ENCODE peak calls at places on chromosomes 16 and 17, in ten cellular contexts. T, R, S, Q, U, Z, H, O, M and L are unnamed samples.

GRCh38 chr16:14139872-14140271 is 68.8 kb downstream of the MRTFB start:
- DNase-seq in U (no peak), S (no peak), Z (no peak), R (no peak), Q (no peak), H (no peak), O (no peak), T (no peak), M (no peak), L (no peak)

GRCh38 chr17:17561408-17562144 is 29.9 kb downstream of the PEMT start:
- DNase-seq in U (no peak), O (no peak), T (no peak), S (no peak), R (no peak), H (peak), M (peak), Q (peak), Z (no peak), L (no peak)

GRCh38 chr16:51359141-51359960 is 208.3 kb upstream of the SALL1 start:
- DNase-seq in Q (no peak), S (no peak), M (no peak), O (no peak), R (peak), T (no peak), U (no peak), H (peak), Z (peak), L (no peak)

GRCh38 chr17:13776027-13776551 is 174.4 kb upstream of the HS3ST3A1 start:
- DNase-seq in T (peak), R (peak), H (no peak), Z (no peak), Q (no peak), O (no peak), U (no peak), M (no peak), S (no peak), L (no peak)

GRCh38 chr17:63579633-63580032 is 21.1 kb upstream of the TACO1 start:
- DNase-seq in S (no peak), R (no peak), U (no peak), M (no peak), Z (no peak), T (no peak), Q (no peak), H (no peak), O (no peak), L (no peak)

GRCh38 chr16:88531931-88532433 is 38.2 kb upstream of the ZC3H18 start:
- DNase-seq in S (no peak), H (no peak), T (no peak), R (no peak), M (no peak), U (no peak), Z (no peak), O (no peak), Q (no peak), L (no peak)

GRCh38 chr16:30621765-30622164 is 11.6 kb upstream of the ZNF689 start:
- DNase-seq in H (no peak), O (peak), Q (no peak), R (peak), Z (no peak), M (no peak), T (peak), S (no peak), U (no peak), L (no peak)

GRCh38 chr16:66250686-66251405 is 115.6 kb upstream of the CDH5 start:
- DNase-seq in R (peak), S (no peak), Z (peak), Q (peak), U (no peak), O (peak), M (peak), T (peak), H (no peak), L (no peak)

GRCh38 chr16:62585041-62585545 is 548.9 kb upstream of the CDH8 start:
- DNase-seq in Q (no peak), U (no peak), S (no peak), H (no peak), T (no peak), R (no peak), M (no peak), O (no peak), Z (no peak), L (no peak)

GRCh38 chr17:42402121-42402516 is 13.9 kb upstream of the STAT3 start:
- DNase-seq in S (no peak), U (no peak), Q (peak), O (no peak), R (no peak), M (no peak), T (no peak), H (no peak), Z (no peak), L (no peak)

GRCh38 chr16:83482545-83483162 is 325.1 kb upstream of the HSBP1 start:
- DNase-seq in R (no peak), T (no peak), O (no peak), Z (no peak), H (no peak), S (no peak), M (no peak), Q (no peak), U (no peak), L (no peak)

GRCh38 chr17:49588312-49588711 is 12.6 kb downstream of the NXPH3 start:
- DNase-seq in H (no peak), Z (no peak), U (no peak), O (no peak), T (no peak), R (no peak), M (peak), S (no peak), Q (no peak), L (no peak)

GRCh38 chr16:54282202-54282922 is 4.2 kb downstream of the IRX3 start:
- DNase-seq in U (peak), H (no peak), R (no peak), T (no peak), S (peak), Z (no peak), O (peak), Q (no peak), M (peak), L (peak)

GRCh38 chr16:9248162-9248561 is 156.7 kb downstream of the HAPSTR1 start:
- DNase-seq in M (no peak), Q (no peak), R (no peak), T (no peak), S (no peak), U (no peak), H (no peak), Z (peak), O (no peak), L (no peak)

GRCh38 chr16:11253009-11253994 is 2.7 kb downstream of the SOCS1 start:
- DNase-seq in M (no peak), O (peak), H (no peak), Z (no peak), T (peak), U (no peak), Q (no peak), S (no peak), R (peak), L (no peak)

GRCh38 chr17:76641501-76641900 is 2.1 kb downstream of the ST6GALNAC1 start:
- DNase-seq in R (no peak), Z (no peak), T (no peak), M (no peak), S (no peak), U (no peak), Q (no peak), H (no peak), O (no peak), L (no peak)

GRCh38 chr17:72696156-72696555 is 396.3 kb downstream of the SLC39A11 start:
- DNase-seq in R (no peak), H (no peak), Z (no peak), M (no peak), Q (no peak), S (no peak), O (no peak), T (no peak), U (no peak), L (no peak)

GRCh38 chr16:58049697-58050185 is 24.2 kb downstream of the MMP15 start:
- DNase-seq in Z (no peak), R (no peak), Q (no peak), O (no peak), U (no peak), S (no peak), T (no peak), H (no peak), M (no peak), L (no peak)

GRCh38 chr16:84597518-84598390 is 20.1 kb downstream of the COTL1 start:
- DNase-seq in T (no peak), R (no peak), Z (no peak), Q (no peak), O (no peak), H (no peak), M (no peak), U (peak), S (no peak), L (no peak)

GRCh38 chr17:9672691-9673090 is 27.4 kb downstream of the USP43 start:
- DNase-seq in H (no peak), Q (no peak), O (no peak), S (no peak), T (no peak), Z (no peak), U (no peak), R (peak), M (no peak), L (no peak)

GRCh38 chr16:27238591-27238990 is 30.0 kb downstream of the NSMCE1 start:
- DNase-seq in S (no peak), Q (no peak), O (no peak), R (no peak), U (no peak), T (no peak), M (peak), Z (no peak), H (peak), L (no peak)

GRCh38 chr16:66639091-66639885 is 34.8 kb downstream of the CMTM3 start:
- DNase-seq in H (no peak), R (no peak), O (peak), U (no peak), Q (no peak), M (no peak), S (no peak), Z (no peak), T (no peak), L (no peak)

GRCh38 chr16:10988164-10988803 is 43.9 kb downstream of the CLEC16A start:
- DNase-seq in Q (no peak), R (no peak), H (no peak), O (peak), S (no peak), M (no peak), T (no peak), Z (no peak), U (peak), L (peak)

GRCh38 chr17:82105417-82105881 is 7.4 kb upstream of the FASN start:
- DNase-seq in S (no peak), Z (no peak), U (no peak), H (no peak), T (no peak), M (no peak), R (no peak), O (no peak), Q (no peak), L (no peak)

GRCh38 chr17:29577778-29578211 is 9.3 kb downstream of the TP53I13 start:
- DNase-seq in U (no peak), T (no peak), H (no peak), S (no peak), Q (no peak), R (no peak), M (peak), O (no peak), Z (no peak), L (no peak)

GRCh38 chr17:21077286-21077685 is 34.5 kb upstream of the USP22 start:
- DNase-seq in M (no peak), R (no peak), U (no peak), Q (no peak), T (no peak), H (no peak), Z (no peak), S (no peak), O (no peak), L (no peak)